ENCODE peak calls at places on chromosomes 11 and 22, in ten cellular contexts. R is body of pancreas, W is transverse colon, G is esophagus squamous epithelium, E is IMR-90, B is breast epithelium, P is suprapubic skin, C is ovary, Y is lower leg skin, U is esophagus muscularis mucosa. X is an unnamed sample.

GRCh38 chr22:37630839-37631435 is 8.5 kb upstream of the SH3BP1 start:
- DNase-seq in U (no peak), E (no peak), B (no peak), W (no peak), G (no peak), Y (no peak), R (no peak), P (no peak), C (no peak), X (peak; percentile 24)

GRCh38 chr11:15472405-15472799 is 357.7 kb downstream of the INSC start:
- DNase-seq in U (peak; percentile 60), W (no peak), G (no peak), Y (no peak), B (no peak), P (no peak), R (no peak), C (no peak), E (no peak), X (no peak)

GRCh38 chr22:28414017-28414416 is 265.6 kb downstream of the TTC28 start:
- DNase-seq in G (no peak), P (no peak), E (peak; percentile 41), R (peak; percentile 10), W (no peak), U (no peak), C (no peak), B (no peak), Y (no peak), X (no peak)

GRCh38 chr11:7469351-7469865 is 15.9 kb upstream of the OLFML1 start:
- DNase-seq in R (no peak), C (no peak), E (no peak), Y (no peak), U (no peak), B (no peak), P (no peak), W (no peak), G (no peak), X (no peak)

GRCh38 chr11:103537904-103538502 is 428.8 kb downstream of the DYNC2H1 start:
- DNase-seq in U (peak; percentile 0), P (no peak), B (no peak), G (no peak), E (peak; percentile 47), Y (no peak), W (no peak), C (no peak), R (no peak), X (peak; percentile 15)

GRCh38 chr11:77113382-77114088 is 10.9 kb downstream of the OMP start:
- DNase-seq in C (peak; percentile 63), B (no peak), R (peak; percentile 51), W (no peak), G (no peak), U (no peak), E (peak; percentile 38), Y (no peak), P (no peak), X (peak; percentile 54)

GRCh38 chr11:79182794-79183193 is 258.0 kb downstream of the TENM4 start:
- DNase-seq in G (no peak), U (no peak), C (no peak), P (no peak), R (no peak), Y (no peak), B (no peak), W (no peak), E (peak; percentile 97), X (no peak)

GRCh38 chr22:20393705-20394476 is at the start of gene ZNF74:
- DNase-seq in B (peak; percentile 84), Y (peak; percentile 97), G (peak; percentile 34), R (peak; percentile 92), C (peak; percentile 83), W (peak; percentile 91), P (peak; percentile 89), E (peak; percentile 88), U (peak; percentile 95), X (peak; percentile 86)

DNA sequence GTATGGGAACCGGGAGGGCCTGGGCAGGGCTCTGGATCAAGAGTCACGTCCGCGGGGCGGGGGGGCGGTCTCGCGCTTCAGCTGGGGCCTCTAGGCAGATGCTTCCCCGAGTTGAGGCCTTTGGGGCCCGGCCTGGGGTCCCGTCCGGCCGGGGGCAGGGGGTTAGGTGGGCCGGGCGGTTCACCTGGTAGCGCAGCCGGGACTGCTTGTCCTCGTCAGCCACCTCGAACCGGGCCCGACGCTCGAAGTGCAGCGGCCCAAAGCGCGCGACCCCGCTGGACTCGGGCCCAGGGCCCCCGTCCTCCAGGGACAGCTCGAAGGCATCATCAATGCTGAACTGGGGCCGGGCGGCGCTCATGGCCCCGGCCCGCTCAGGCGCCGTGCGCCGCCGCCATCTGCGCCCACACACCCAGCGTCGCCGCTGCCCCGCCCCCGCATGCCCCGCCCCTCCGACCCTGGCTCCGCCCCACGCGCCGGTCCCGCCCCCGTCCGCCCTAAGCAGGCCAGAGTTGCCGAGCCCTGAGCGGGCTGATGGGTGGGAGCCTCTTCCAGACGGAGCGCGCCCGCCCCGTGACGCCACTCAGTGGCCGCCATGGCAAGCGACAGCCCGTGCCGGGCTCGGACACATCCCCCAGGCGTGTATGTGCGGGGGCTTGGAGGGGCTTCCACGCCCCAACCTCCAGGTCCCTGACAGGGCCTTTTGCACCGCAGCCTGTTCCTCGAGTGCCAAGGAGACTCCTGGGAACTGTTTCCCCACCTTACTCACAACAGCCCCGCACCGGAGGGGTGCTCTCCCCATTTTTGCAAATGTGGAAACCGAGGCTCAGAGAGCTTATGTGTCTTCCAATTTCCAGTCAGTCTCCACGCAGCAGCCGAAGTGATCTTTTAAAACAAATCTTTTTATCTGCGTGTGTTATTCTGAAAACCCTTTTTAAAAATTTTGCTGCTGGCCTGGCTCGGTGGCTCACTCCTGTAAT is at the start of gene TMEM134:
- DNase-seq in B (peak; percentile 90), W (peak; percentile 94), C (peak; percentile 91), U (peak; percentile 97), R (peak; percentile 93), P (peak; percentile 96), E (peak; percentile 87), Y (peak; percentile 98), G (peak; percentile 38), X (peak; percentile 98)
- TF ChIP-seq POLR2A in B (peak; percentile 60), W (peak; percentile 88), C (peak; percentile 51), U (peak; percentile 41), R (peak; percentile 95), P (peak; percentile 53), E (peak; percentile 79), Y (peak; percentile 10), G (peak; percentile 89), X (peak; percentile 76)

GRCh38 chr11:129938764-129939163 is 43.4 kb upstream of the NFRKB start:
- DNase-seq in W (no peak), E (no peak), G (no peak), C (no peak), B (no peak), Y (no peak), P (no peak), R (no peak), U (no peak), X (no peak)
- TF ChIP-seq POLR2A in W (no peak), E (no peak), G (no peak), C (no peak), B (no peak), Y (no peak), P (no peak), R (no peak), U (no peak), X (no peak)

DNA sequence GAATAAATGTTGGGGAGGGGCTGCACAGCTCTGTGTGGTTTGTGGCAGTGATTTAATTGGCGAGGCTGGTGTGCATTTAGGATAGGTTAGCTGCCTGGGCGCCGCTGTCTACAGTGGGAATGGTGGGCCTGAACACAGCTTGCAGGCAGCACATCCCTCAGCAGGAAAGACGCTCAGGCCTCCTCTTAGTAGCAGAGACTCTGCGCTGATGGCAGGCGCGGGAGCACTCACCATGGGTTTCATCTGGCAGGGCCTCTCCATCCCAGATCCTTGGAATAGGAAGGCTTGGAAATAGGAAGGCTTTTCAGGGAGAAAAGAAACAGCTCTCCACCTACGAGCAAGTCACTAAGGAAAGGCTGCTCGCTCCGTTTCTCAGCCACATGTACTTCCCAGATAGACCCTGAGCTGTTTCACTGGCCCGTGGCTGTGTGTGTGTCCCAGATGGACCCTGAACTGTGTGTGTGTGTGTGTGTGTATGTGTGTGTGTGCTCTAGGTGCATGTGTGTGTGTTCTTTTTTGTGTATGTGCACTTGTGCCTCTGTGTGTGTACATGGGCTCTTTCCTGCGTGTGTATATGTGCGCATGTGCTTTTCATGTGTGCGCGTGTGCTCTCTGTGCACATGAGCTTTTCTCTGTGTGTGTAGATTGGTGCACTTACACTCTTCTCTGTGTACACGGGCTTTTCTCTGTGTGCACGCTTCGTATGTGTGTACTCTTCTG is 144.0 kb downstream of the TBC1D22A start:
- DNase-seq in E (no peak), B (no peak), P (no peak), R (no peak), W (no peak), Y (peak; percentile 36), G (no peak), C (no peak), U (no peak), X (no peak)
- TF ChIP-seq POLR2A in E (no peak), B (no peak), P (no peak), R (no peak), W (no peak), Y (no peak), G (no peak), C (no peak), U (no peak), X (no peak)

GRCh38 chr22:38755911-38756532 is at the start of gene SUN2:
- DNase-seq in R (peak; percentile 95), Y (peak; percentile 99), U (peak; percentile 99), W (peak; percentile 96), E (peak; percentile 77), P (peak; percentile 97), C (peak; percentile 95), G (peak; percentile 38), B (peak; percentile 93), X (peak; percentile 93)

GRCh38 chr22:38756631-38757463 is 1.0 kb upstream of the SUN2 start:
- DNase-seq in G (no peak), W (peak; percentile 21), Y (no peak), C (no peak), P (no peak), U (no peak), E (no peak), B (no peak), R (no peak), X (peak; percentile 66)

GRCh38 chr22:38753894-38754246 is 1.9 kb downstream of the SUN2 start:
- DNase-seq in C (no peak), B (no peak), P (no peak), U (no peak), E (no peak), W (no peak), G (no peak), R (peak; percentile 64), Y (no peak), X (no peak)

GRCh38 chr22:38754247-38755154 is 1.3 kb downstream of the SUN2 start:
- DNase-seq in G (peak; percentile 20), R (peak; percentile 94), W (peak; percentile 73), U (peak; percentile 97), P (peak; percentile 88), B (peak; percentile 99), C (peak; percentile 83), E (peak; percentile 43), Y (peak; percentile 94), X (no peak)

DNA sequence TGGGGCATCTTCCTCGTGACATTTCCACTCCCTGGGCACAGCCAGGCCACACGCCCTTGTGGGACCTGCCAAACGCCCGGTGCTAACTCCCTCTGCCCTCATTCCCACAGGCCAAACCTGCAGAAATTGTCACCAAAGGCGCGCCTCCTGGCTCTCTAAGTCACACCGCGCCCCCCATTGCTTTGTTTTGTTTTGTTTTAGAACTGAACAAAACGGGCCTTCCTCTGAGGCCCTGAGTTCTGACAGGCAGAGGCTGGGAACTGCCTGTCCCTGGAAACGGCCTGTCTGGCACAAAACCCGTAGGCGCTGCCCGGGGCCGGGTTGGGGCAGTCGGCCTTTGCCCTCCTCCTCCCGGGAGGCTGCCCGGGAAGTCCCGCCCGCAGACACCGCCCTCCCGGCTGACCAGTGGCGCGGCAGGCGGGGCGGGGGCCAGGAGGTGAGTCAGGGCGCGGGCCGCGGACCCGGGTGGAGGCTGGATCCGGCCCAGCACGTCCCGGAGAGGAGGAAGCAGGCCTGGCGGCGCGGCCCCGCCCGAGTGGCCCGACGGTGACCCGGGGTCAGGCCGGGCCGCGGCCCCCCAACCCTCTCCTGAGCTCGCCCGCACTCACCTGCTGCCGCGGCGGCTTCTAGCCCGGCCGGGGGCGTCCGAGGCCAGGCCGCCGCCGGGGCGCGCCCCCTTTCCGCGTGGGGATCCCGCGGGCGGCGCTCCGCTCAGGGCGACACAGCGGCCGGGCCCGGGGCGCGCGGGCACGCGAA is 465 bp downstream of the SUN2 start:
- DNase-seq in C (peak; percentile 93), Y (peak; percentile 98), E (peak; percentile 48), P (peak; percentile 97), R (peak; percentile 97), W (peak; percentile 95), G (peak; percentile 37), B (peak; percentile 88), U (peak; percentile 97), X (peak; percentile 88)
- TF ChIP-seq POLR2A in C (no peak), Y (no peak), E (no peak), P (no peak), R (peak; percentile 80), W (peak; percentile 83), G (peak; percentile 70), B (peak; percentile 78), U (peak; percentile 84), X (no peak)

X was measured in erythroblast.